ENCODE peak calls at places on chromosomes 11 and 22, in six cellular contexts. One of them, this sample, is unnamed.

GRCh38 chr11:69959461-69959860 is 118.7 kb upstream of the ANO1 start:
- DNase-seq in HCT116: no peak
- DNase-seq in hepatocyte: no peak
- DNase-seq in OCI-LY7: no peak
- DNase-seq in MM.1S: no peak
- DNase-seq in neural progenitor cell: no peak
- DNase-seq in this sample: no peak

GRCh38 chr11:9701799-9702198 is 37.9 kb downstream of the SWAP70 start:
- DNase-seq in MM.1S: no peak
- DNase-seq in HCT116: no peak
- DNase-seq in neural progenitor cell: no peak
- DNase-seq in OCI-LY7: no peak
- DNase-seq in hepatocyte: no peak
- DNase-seq in this sample: no peak

GRCh38 chr11:15471709-15472404 is 357.1 kb downstream of the INSC start:
- DNase-seq in OCI-LY7: no peak
- DNase-seq in HCT116: no peak
- DNase-seq in neural progenitor cell: no peak
- DNase-seq in MM.1S: no peak
- DNase-seq in hepatocyte: no peak
- DNase-seq in this sample: no peak

GRCh38 chr22:23402275-23403151 is 177.6 kb downstream of the IGLL1 start:
- DNase-seq in hepatocyte: peak
- DNase-seq in HCT116: peak
- DNase-seq in neural progenitor cell: peak
- DNase-seq in OCI-LY7: peak
- DNase-seq in MM.1S: peak
- DNase-seq in this sample: peak

GRCh38 chr11:9251306-9251705 is 13.8 kb downstream of the DENND5A start:
- DNase-seq in neural progenitor cell: no peak
- DNase-seq in hepatocyte: no peak
- DNase-seq in HCT116: no peak
- DNase-seq in OCI-LY7: no peak
- DNase-seq in MM.1S: no peak
- DNase-seq in this sample: no peak

GRCh38 chr22:23373601-23374000 is 193.3 kb downstream of the BCR start:
- DNase-seq in OCI-LY7: no peak
- DNase-seq in MM.1S: no peak
- DNase-seq in hepatocyte: no peak
- DNase-seq in HCT116: no peak
- DNase-seq in neural progenitor cell: no peak
- DNase-seq in this sample: no peak

GRCh38 chr22:45516923-45517675 is 14.4 kb downstream of the FBLN1 start:
- DNase-seq in MM.1S: no peak
- DNase-seq in HCT116: no peak
- DNase-seq in hepatocyte: no peak
- DNase-seq in neural progenitor cell: peak
- DNase-seq in OCI-LY7: no peak
- DNase-seq in this sample: peak

GRCh38 chr11:64887757-64888405 is 9.5 kb upstream of the EHD1 start:
- DNase-seq in hepatocyte: peak
- DNase-seq in OCI-LY7: peak
- DNase-seq in MM.1S: peak
- DNase-seq in neural progenitor cell: peak
- DNase-seq in HCT116: peak
- DNase-seq in this sample: peak

GRCh38 chr11:8327761-8328192 is 64.1 kb upstream of the LMO1 start:
- DNase-seq in OCI-LY7: no peak
- DNase-seq in MM.1S: no peak
- DNase-seq in HCT116: no peak
- DNase-seq in hepatocyte: no peak
- DNase-seq in neural progenitor cell: no peak
- DNase-seq in this sample: no peak

GRCh38 chr22:37416806-37417205 is 10.5 kb downstream of the ELFN2 start:
- DNase-seq in hepatocyte: no peak
- DNase-seq in HCT116: no peak
- DNase-seq in MM.1S: no peak
- DNase-seq in OCI-LY7: no peak
- DNase-seq in neural progenitor cell: peak
- DNase-seq in this sample: no peak

GRCh38 chr11:70825893-70826540 is 426.4 kb downstream of the SHANK2 start:
- DNase-seq in MM.1S: no peak
- DNase-seq in neural progenitor cell: no peak
- DNase-seq in OCI-LY7: no peak
- DNase-seq in hepatocyte: no peak
- DNase-seq in HCT116: no peak
- DNase-seq in this sample: peak

GRCh38 chr11:11148104-11148509 is 204.9 kb downstream of the CSNK2A3 start:
- DNase-seq in hepatocyte: peak
- DNase-seq in OCI-LY7: no peak
- DNase-seq in MM.1S: no peak
- DNase-seq in HCT116: no peak
- DNase-seq in neural progenitor cell: peak
- DNase-seq in this sample: peak

GRCh38 chr11:16924826-16925494 is 89.3 kb downstream of the PLEKHA7 start:
- DNase-seq in HCT116: peak
- DNase-seq in OCI-LY7: no peak
- DNase-seq in MM.1S: no peak
- DNase-seq in hepatocyte: peak
- DNase-seq in neural progenitor cell: peak
- DNase-seq in this sample: peak

GRCh38 chr22:30861688-30862552 is 106.7 kb downstream of the MORC2 start:
- DNase-seq in OCI-LY7: no peak
- DNase-seq in hepatocyte: peak
- DNase-seq in MM.1S: no peak
- DNase-seq in neural progenitor cell: no peak
- DNase-seq in HCT116: no peak
- DNase-seq in this sample: no peak

GRCh38 chr11:22459053-22459452 is 120.9 kb downstream of the SLC17A6 start:
- DNase-seq in OCI-LY7: no peak
- DNase-seq in MM.1S: no peak
- DNase-seq in hepatocyte: no peak
- DNase-seq in HCT116: no peak
- DNase-seq in neural progenitor cell: no peak
- DNase-seq in this sample: peak

GRCh38 chr11:33089776-33090175 is 50.4 kb downstream of the TCP11L1 start:
- DNase-seq in hepatocyte: no peak
- DNase-seq in neural progenitor cell: no peak
- DNase-seq in MM.1S: no peak
- DNase-seq in HCT116: no peak
- DNase-seq in OCI-LY7: no peak
- DNase-seq in this sample: peak

GRCh38 chr22:19634206-19634536 is 80.1 kb upstream of the SEPTIN5 start:
- DNase-seq in hepatocyte: no peak
- DNase-seq in OCI-LY7: no peak
- DNase-seq in HCT116: no peak
- DNase-seq in neural progenitor cell: no peak
- DNase-seq in MM.1S: no peak
- DNase-seq in this sample: no peak

GRCh38 chr11:57476883-57477506 is 16.7 kb downstream of the RTN4RL2 start:
- DNase-seq in HCT116: no peak
- DNase-seq in hepatocyte: peak
- DNase-seq in MM.1S: peak
- DNase-seq in OCI-LY7: peak
- DNase-seq in neural progenitor cell: peak
- DNase-seq in this sample: peak

GRCh38 chr11:16606784-16607674 is 131.4 kb upstream of the C11orf58 start:
- DNase-seq in hepatocyte: peak
- DNase-seq in OCI-LY7: no peak
- DNase-seq in HCT116: no peak
- DNase-seq in neural progenitor cell: peak
- DNase-seq in MM.1S: no peak
- DNase-seq in this sample: no peak

GRCh38 chr11:130145975-130146776 is 13.4 kb upstream of the ST14 start:
- DNase-seq in hepatocyte: peak
- DNase-seq in MM.1S: peak
- DNase-seq in OCI-LY7: no peak
- DNase-seq in neural progenitor cell: no peak
- DNase-seq in HCT116: peak
- DNase-seq in this sample: peak

GRCh38 chr11:10930961-10931760 is 73.3 kb upstream of the ZBED5 start:
- DNase-seq in MM.1S: peak
- DNase-seq in hepatocyte: peak
- DNase-seq in HCT116: no peak
- DNase-seq in neural progenitor cell: peak
- DNase-seq in OCI-LY7: no peak
- DNase-seq in this sample: peak

GRCh38 chr11:78432058-78432515 is 14.5 kb upstream of the GAB2 start:
- DNase-seq in neural progenitor cell: peak
- DNase-seq in OCI-LY7: no peak
- DNase-seq in hepatocyte: no peak
- DNase-seq in HCT116: no peak
- DNase-seq in MM.1S: peak
- DNase-seq in this sample: peak

GRCh38 chr11:82085493-82085892 is 648.2 kb downstream of the FAM181B start:
- DNase-seq in neural progenitor cell: peak
- DNase-seq in MM.1S: no peak
- DNase-seq in HCT116: no peak
- DNase-seq in hepatocyte: no peak
- DNase-seq in OCI-LY7: no peak
- DNase-seq in this sample: no peak

GRCh38 chr11:93113824-93114223 is 84.0 kb downstream of the SLC36A4 start:
- DNase-seq in MM.1S: no peak
- DNase-seq in hepatocyte: no peak
- DNase-seq in HCT116: no peak
- DNase-seq in OCI-LY7: no peak
- DNase-seq in neural progenitor cell: peak
- DNase-seq in this sample: no peak

GRCh38 chr11:61315260-61315659 is 17.6 kb downstream of the DDB1 start:
- DNase-seq in OCI-LY7: no peak
- DNase-seq in neural progenitor cell: no peak
- DNase-seq in hepatocyte: no peak
- DNase-seq in HCT116: no peak
- DNase-seq in MM.1S: no peak
- DNase-seq in this sample: no peak

GRCh38 chr22:39236321-39237275 is 8.2 kb downstream of the PDGFB start:
- DNase-seq in MM.1S: peak
- DNase-seq in hepatocyte: no peak
- DNase-seq in HCT116: no peak
- DNase-seq in OCI-LY7: no peak
- DNase-seq in neural progenitor cell: no peak
- DNase-seq in this sample: no peak

GRCh38 chr22:46578824-46579561 is 41.2 kb upstream of the GRAMD4 start:
- DNase-seq in OCI-LY7: no peak
- DNase-seq in MM.1S: no peak
- DNase-seq in hepatocyte: peak
- DNase-seq in neural progenitor cell: peak
- DNase-seq in HCT116: no peak
- DNase-seq in this sample: peak

GRCh38 chr22:46576556-46577351 is 39.3 kb upstream of the CELSR1 start:
- DNase-seq in MM.1S: peak
- DNase-seq in hepatocyte: peak
- DNase-seq in neural progenitor cell: peak
- DNase-seq in OCI-LY7: peak
- DNase-seq in HCT116: no peak
- DNase-seq in this sample: peak

GRCh38 chr22:46577361-46578249 is 40.2 kb upstream of the CELSR1 start:
- DNase-seq in OCI-LY7: no peak
- DNase-seq in MM.1S: no peak
- DNase-seq in hepatocyte: peak
- DNase-seq in neural progenitor cell: peak
- DNase-seq in HCT116: no peak
- DNase-seq in this sample: peak

GRCh38 chr22:46579751-46580449 is 40.3 kb upstream of the GRAMD4 start:
- DNase-seq in MM.1S: no peak
- DNase-seq in OCI-LY7: no peak
- DNase-seq in HCT116: no peak
- DNase-seq in neural progenitor cell: no peak
- DNase-seq in hepatocyte: peak
- DNase-seq in this sample: no peak

GRCh38 chr22:46578251-46578823 is 40.9 kb upstream of the CELSR1 start:
- DNase-seq in MM.1S: no peak
- DNase-seq in hepatocyte: peak
- DNase-seq in HCT116: no peak
- DNase-seq in neural progenitor cell: no peak
- DNase-seq in OCI-LY7: no peak
- DNase-seq in this sample: peak
- TF ChIP-seq EZH2phosphoT487 in MM.1S: no peak
- TF ChIP-seq EZH2phosphoT487 in hepatocyte: no peak
- TF ChIP-seq EZH2phosphoT487 in HCT116: no peak
- TF ChIP-seq EZH2phosphoT487 in neural progenitor cell: no peak
- TF ChIP-seq EZH2phosphoT487 in OCI-LY7: no peak
- TF ChIP-seq EZH2phosphoT487 in this sample: no peak

GRCh38 chr11:102064316-102064715 is 17.1 kb downstream of the CFAP300 start:
- DNase-seq in OCI-LY7: no peak
- DNase-seq in hepatocyte: no peak
- DNase-seq in MM.1S: no peak
- DNase-seq in neural progenitor cell: no peak
- DNase-seq in HCT116: no peak
- DNase-seq in this sample: no peak
- H3K4me2 ChIP-seq in OCI-LY7: no peak
- H3K4me2 ChIP-seq in hepatocyte: no peak
- H3K4me2 ChIP-seq in MM.1S: no peak
- H3K4me2 ChIP-seq in neural progenitor cell: no peak
- H3K4me2 ChIP-seq in HCT116: no peak
- H3K4me2 ChIP-seq in this sample: no peak

GRCh38 chr11:96781082-96781481 is 391.3 kb downstream of the JRKL start:
- DNase-seq in HCT116: no peak
- DNase-seq in MM.1S: no peak
- DNase-seq in hepatocyte: no peak
- DNase-seq in OCI-LY7: no peak
- DNase-seq in neural progenitor cell: no peak
- DNase-seq in this sample: no peak
- TF ChIP-seq EZH2phosphoT487 in HCT116: no peak
- TF ChIP-seq EZH2phosphoT487 in MM.1S: no peak
- TF ChIP-seq EZH2phosphoT487 in hepatocyte: no peak
- TF ChIP-seq EZH2phosphoT487 in OCI-LY7: no peak
- TF ChIP-seq EZH2phosphoT487 in neural progenitor cell: no peak
- TF ChIP-seq EZH2phosphoT487 in this sample: no peak

GRCh38 chr22:36352775-36353507 is 34.8 kb downstream of the MYH9 start:
- DNase-seq in MM.1S: no peak
- DNase-seq in neural progenitor cell: peak
- DNase-seq in OCI-LY7: no peak
- DNase-seq in HCT116: no peak
- DNase-seq in hepatocyte: peak
- DNase-seq in this sample: no peak

GRCh38 chr22:36348760-36349159 is 39.0 kb downstream of the MYH9 start:
- DNase-seq in MM.1S: no peak
- DNase-seq in HCT116: no peak
- DNase-seq in OCI-LY7: no peak
- DNase-seq in hepatocyte: no peak
- DNase-seq in neural progenitor cell: no peak
- DNase-seq in this sample: no peak

GRCh38 chr22:36349726-36350125 is 38.0 kb downstream of the MYH9 start:
- DNase-seq in hepatocyte: no peak
- DNase-seq in OCI-LY7: no peak
- DNase-seq in MM.1S: no peak
- DNase-seq in neural progenitor cell: no peak
- DNase-seq in HCT116: no peak
- DNase-seq in this sample: no peak

GRCh38 chr22:36351921-36352774 is 35.6 kb downstream of the MYH9 start:
- DNase-seq in hepatocyte: peak
- DNase-seq in neural progenitor cell: no peak
- DNase-seq in OCI-LY7: no peak
- DNase-seq in HCT116: no peak
- DNase-seq in MM.1S: no peak
- DNase-seq in this sample: no peak

GRCh38 chr22:36350751-36351594 is 36.8 kb downstream of the MYH9 start:
- DNase-seq in hepatocyte: peak
- DNase-seq in neural progenitor cell: no peak
- DNase-seq in HCT116: no peak
- DNase-seq in MM.1S: no peak
- DNase-seq in OCI-LY7: no peak
- DNase-seq in this sample: peak
- H3K4me2 ChIP-seq in hepatocyte: peak
- H3K4me2 ChIP-seq in neural progenitor cell: peak
- H3K4me2 ChIP-seq in HCT116: peak
- H3K4me2 ChIP-seq in MM.1S: no peak
- H3K4me2 ChIP-seq in OCI-LY7: no peak
- H3K4me2 ChIP-seq in this sample: peak